ENCODE peak calls at places on chromosomes 11 and 22, in four cellular contexts. O is right atrium auricular region; K is colonic mucosa; B is CD8-positive, alpha-beta memory T cell. F is an unnamed sample.
A peak's percentile ranks its signal among the peaks of the same experiment; 100 is the strongest.

GRCh38 chr11:70068950-70069349 is 9.2 kb upstream of the ANO1 start:
- DNase-seq in O (peak; percentile 32), K (no peak), B (no peak), F (no peak)

GRCh38 chr22:32950366-32950765 is 107.8 kb downstream of the SYN3 start:
- DNase-seq in O (no peak), K (no peak), B (no peak), F (no peak)

GRCh38 chr22:19446603-19447387 is 716 bp downstream of the C22orf39 start:
- DNase-seq in O (no peak), K (peak; percentile 32), B (no peak), F (peak; percentile 94)

GRCh38 chr11:86119062-86119461 is 50.2 kb upstream of the PICALM start:
- DNase-seq in O (no peak), K (no peak), B (no peak), F (no peak)

GRCh38 chr11:12042215-12042676 is 33.8 kb upstream of the DKK3 start:
- DNase-seq in O (no peak), K (no peak), B (no peak), F (no peak)

GRCh38 chr11:88357323-88358039 is 19.9 kb upstream of the CTSC start:
- DNase-seq in O (no peak), K (no peak), B (no peak), F (no peak)

GRCh38 chr11:72409458-72409857 is 24.9 kb downstream of the CLPB start:
- DNase-seq in O (peak; percentile 16), K (no peak), B (no peak), F (no peak)

GRCh38 chr22:43975041-43975440 is 19.8 kb downstream of the SAMM50 start:
- DNase-seq in O (no peak), K (no peak), B (no peak), F (no peak)

GRCh38 chr22:35457729-35458546 is 58.0 kb downstream of the MCM5 start:
- DNase-seq in O (no peak), K (no peak), B (no peak), F (no peak)

GRCh38 chr22:36486619-36487384 is 5.4 kb upstream of the TXN2 start:
- DNase-seq in O (no peak), K (peak; percentile 64), B (peak; percentile 43), F (peak; percentile 80)

GRCh38 chr11:72764503-72764902 is 12.3 kb upstream of the ARAP1 start:
- DNase-seq in O (no peak), K (peak; percentile 82), B (no peak), F (peak; percentile 95)

GRCh38 chr11:20016526-20016925 is 143.7 kb downstream of the DBX1 start:
- DNase-seq in O (no peak), K (no peak), B (no peak), F (no peak)

GRCh38 chr22:43563571-43563970 is 151.8 kb downstream of the MPPED1 start:
- DNase-seq in O (no peak), K (no peak), B (no peak), F (peak; percentile 38)

GRCh38 chr11:47918882-47919495 is 61.4 kb upstream of the PTPRJ start:
- DNase-seq in O (no peak), K (no peak), B (no peak), F (no peak)

GRCh38 chr22:41382098-41382578 is 396 bp downstream of the TEF start:
- DNase-seq in O (peak; percentile 79), K (peak; percentile 74), B (peak; percentile 48), F (peak; percentile 99)

GRCh38 chr11:76621866-76622265 is 48.7 kb downstream of the LRRC32 start:
- DNase-seq in O (no peak), K (no peak), B (no peak), F (no peak)

GRCh38 chr22:43313497-43314474 is 29.4 kb downstream of the SCUBE1 start:
- DNase-seq in O (no peak), K (no peak), B (no peak), F (no peak)

GRCh38 chr22:25774575-25775026 is 32.6 kb downstream of the MYO18B start:
- DNase-seq in O (no peak), K (no peak), B (no peak), F (peak; percentile 89)

GRCh38 chr11:34994859-34995258 is 78.4 kb downstream of the PDHX start:
- DNase-seq in O (no peak), K (no peak), B (no peak), F (no peak)

GRCh38 chr11:45607995-45608394 is 57.4 kb downstream of the CHST1 start:
- DNase-seq in O (peak; percentile 36), K (peak; percentile 46), B (no peak), F (no peak)

GRCh38 chr11:120773501-120774031 is 250.3 kb upstream of the TBCEL start:
- DNase-seq in O (no peak), K (peak; percentile 38), B (no peak), F (no peak)

DNA sequence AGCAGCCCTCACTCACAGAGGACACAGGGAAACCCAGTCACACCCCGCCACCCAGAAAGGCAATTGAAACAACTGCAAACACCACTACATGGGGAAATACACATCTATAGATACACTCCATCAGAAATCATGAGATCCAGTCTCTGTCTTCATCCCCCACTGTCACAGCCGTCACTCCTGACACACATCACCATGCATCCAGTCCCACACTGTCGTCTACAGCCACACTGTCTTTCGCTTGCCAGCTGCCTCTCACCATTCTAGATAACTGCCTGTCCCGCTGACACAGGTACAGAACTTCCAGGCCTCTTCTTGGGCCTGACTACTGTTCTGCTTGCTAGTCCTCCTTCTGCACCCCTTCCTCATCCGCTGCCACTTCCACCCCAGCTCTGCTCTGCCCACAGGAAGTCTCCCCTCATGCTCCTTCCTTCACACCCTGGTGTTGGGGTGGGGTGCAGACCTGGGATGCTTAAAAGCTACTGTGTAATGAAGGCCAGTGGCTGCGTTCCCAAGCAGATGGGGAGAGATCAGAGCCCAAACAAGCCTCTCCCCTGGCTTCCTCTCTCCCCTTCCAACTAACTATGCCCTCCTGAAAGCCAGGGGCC is 42.6 kb downstream of the SLC22A12 start:
- DNase-seq in O (no peak), K (no peak), B (no peak), F (no peak)
- H3K27me3 ChIP-seq in O (no peaks in the 10 kb centered on the region), K (peaks cover 2% of the 10 kb centered on the region), B (peaks cover 5% of the 10 kb centered on the region), F (peaks cover 29% of the 10 kb centered on the region)

GRCh38 chr11:9148727-9149126 is 57.3 kb upstream of the SCUBE2 start:
- DNase-seq in O (no peak), K (no peak), B (no peak), F (no peak)
- H3K36me3 ChIP-seq in O (peaks cover 84% of the 10 kb centered on the region), K (no peaks in the 10 kb centered on the region), B (peaks cover 32% of the 10 kb centered on the region), F (peaks cover 34% of the 10 kb centered on the region)

DNA sequence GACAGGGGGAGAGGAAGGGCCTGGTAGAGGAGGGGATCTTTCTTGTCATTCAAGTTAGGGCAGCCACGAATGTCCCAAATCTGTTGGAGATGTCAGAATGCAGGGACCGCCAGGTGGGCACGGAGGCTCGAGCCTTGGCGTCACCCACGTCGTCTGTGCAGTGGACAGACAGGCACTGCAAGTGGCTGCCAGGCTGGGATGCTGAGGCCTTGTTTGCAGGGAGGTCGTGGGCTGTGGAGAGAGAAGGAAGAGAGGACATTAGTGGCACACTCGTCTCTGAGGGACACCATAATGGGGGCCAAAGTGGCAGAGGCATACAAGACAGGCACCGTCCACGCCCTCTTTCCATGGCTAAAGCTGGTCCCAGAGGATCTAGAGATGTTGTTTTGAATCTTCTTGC is 50.7 kb downstream of the MN1 start:
- DNase-seq in O (no peak), K (no peak), B (no peak), F (no peak)
- H3K4me3 ChIP-seq in O (no peak overlapping the region), K (no peak overlapping the region), B (no peak overlapping the region), F (no peak overlapping the region)

GRCh38 chr22:23373601-23374000 is 193.3 kb downstream of the BCR start:
- DNase-seq in O (no peak), K (no peak), B (no peak), F (no peak)

GRCh38 chr22:23380230-23380573 is 199.9 kb downstream of the IGLL1 start:
- DNase-seq in O (no peak), K (no peak), B (no peak), F (no peak)

GRCh38 chr22:23377767-23378166 is 197.5 kb downstream of the BCR start:
- DNase-seq in O (no peak), K (no peak), B (no peak), F (no peak)

GRCh38 chr22:23376256-23376655 is 195.9 kb downstream of the BCR start:
- DNase-seq in O (no peak), K (peak; percentile 59), B (no peak), F (peak; percentile 81)

DNA sequence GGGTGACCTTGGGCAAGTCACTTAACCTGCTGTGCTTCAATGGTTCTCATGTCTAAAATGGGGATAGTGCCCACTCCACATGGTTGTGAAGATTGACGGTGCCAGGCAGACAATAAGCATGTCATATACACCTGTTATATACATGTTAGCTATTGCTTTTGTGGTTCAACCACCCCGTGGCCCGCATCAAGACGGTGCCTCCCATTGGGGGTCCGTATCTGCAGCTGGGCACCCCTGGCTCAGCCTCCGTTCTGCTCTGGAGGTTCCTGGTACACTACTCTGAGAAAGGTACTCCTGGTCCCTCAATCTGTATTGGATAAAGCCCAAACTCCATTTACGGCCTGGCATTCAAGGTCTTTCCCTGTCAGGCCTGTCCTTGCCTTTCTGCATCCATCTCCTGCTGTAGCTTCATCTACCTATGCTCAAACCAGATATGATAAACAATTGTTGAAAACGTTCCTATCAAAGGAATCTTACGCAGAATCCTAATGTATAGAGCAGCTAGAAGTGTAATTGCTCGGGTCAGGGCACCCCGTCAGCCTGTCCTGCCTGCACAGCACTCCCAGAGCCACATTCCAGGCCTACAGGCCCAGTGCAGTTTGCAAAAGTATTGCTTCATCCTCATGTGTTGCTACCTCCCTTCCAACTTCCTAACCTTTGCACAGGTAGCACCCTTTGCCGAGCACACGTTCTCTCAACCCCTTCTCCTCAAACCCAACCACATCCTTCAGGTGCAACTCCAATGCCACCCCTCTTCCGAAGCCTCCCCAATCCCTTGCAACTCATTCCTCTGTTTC is 194.9 kb downstream of the BCR start:
- DNase-seq in O (no peak), K (no peak), B (no peak), F (no peak)
- H3K27me3 ChIP-seq in O (no peaks in the 10 kb centered on the region), K (no peaks in the 10 kb centered on the region), B (no peaks in the 10 kb centered on the region), F (peaks cover 44% of the 10 kb centered on the region)

GRCh38 chr11:65713212-65713969 is 1.3 kb downstream of the KAT5 start:
- DNase-seq in O (no peak), K (no peak), B (no peak), F (no peak)

GRCh38 chr11:65711785-65712632 is at the start of gene KAT5:
- DNase-seq in O (peak; percentile 100), K (peak; percentile 99), B (peak; percentile 98), F (peak; percentile 98)

GRCh38 chr11:65716294-65716693 is 4.2 kb downstream of the KAT5 start:
- DNase-seq in O (no peak), K (no peak), B (no peak), F (no peak)

GRCh38 chr11:65712633-65713076 is 603 bp downstream of the KAT5 start:
- DNase-seq in O (no peak), K (no peak), B (no peak), F (no peak)

DNA sequence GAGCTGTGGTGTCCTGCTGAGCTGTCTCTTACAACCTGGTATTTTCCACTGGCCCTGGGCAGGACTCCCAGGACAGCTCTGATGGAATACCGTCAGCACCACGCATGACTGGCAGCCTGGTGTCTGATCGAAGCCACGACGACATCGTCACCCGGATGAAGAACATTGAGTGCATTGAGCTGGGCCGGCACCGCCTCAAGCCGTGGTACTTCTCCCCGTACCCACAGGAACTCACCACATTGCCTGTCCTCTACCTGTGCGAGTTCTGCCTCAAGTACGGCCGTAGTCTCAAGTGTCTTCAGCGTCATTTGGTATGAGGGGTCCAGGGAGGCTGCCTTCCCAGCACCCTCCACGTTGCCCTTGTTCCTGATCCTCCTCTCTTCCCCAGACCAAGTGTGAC is 2.4 kb downstream of the KAT5 start:
- DNase-seq in O (no peak), K (no peak), B (no peak), F (no peak)
- H3K36me3 ChIP-seq in O (peaks cover 63% of the 10 kb centered on the region), K (peaks cover 17% of the 10 kb centered on the region), B (peaks cover 58% of the 10 kb centered on the region), F (peaks cover 43% of the 10 kb centered on the region)

GRCh38 chr22:20981787-20982562 is at the start of gene LZTR1:
- DNase-seq in O (peak; percentile 81), K (peak; percentile 91), B (peak; percentile 51), F (peak; percentile 93)
- H3K4me3 ChIP-seq in O (peak within 1 kb of the TSS; percentile 82), K (peak within 1 kb of the TSS; percentile 69), B (peak within 1 kb of the TSS; percentile 67), F (peak within 1 kb of the TSS; percentile 89)